ENCODE peak calls at places on chromosome 5, in ten cellular contexts. C is activated T-cell treated with anti-CD3 and anti-CD28 coated beads for 48 hours, Q is NCI-H748 treated with DMSO at 0.1 percent for 48 hours, D is left cardiac atrium, W is DMS 273 treated with DMSO at 0.1 percent for 48 hours, U is NCI-H1105 treated with DMSO at 0.1 percent for 48 hours, A is NCI-H510A, Z is right atrium auricular region, H is ELR, N is non-pigmented ciliary epithelial cell. M is an unnamed sample.

GRCh38 chr5:147748590-147748989 is 33.9 kb downstream of the JAKMIP2 start:
- DNase-seq in C (no peak), N (no peak), H (no peak), U (peak), Q (peak), A (peak), D (no peak), Z (no peak), W (no peak), M (no peak)

GRCh38 chr5:168481330-168481788 is 4.9 kb upstream of the RARS1 start:
- DNase-seq in U (no peak), Z (no peak), D (no peak), W (no peak), C (no peak), Q (no peak), A (no peak), H (no peak), N (no peak), M (no peak)

GRCh38 chr5:138944527-138945322 is 69.6 kb upstream of the LRRTM2 start:
- DNase-seq in A (no peak), U (no peak), H (no peak), Q (no peak), W (no peak), N (no peak), Z (no peak), D (no peak), C (no peak), M (no peak)

GRCh38 chr5:139850423-139851016 is 54.9 kb downstream of the PSD2 start:
- DNase-seq in D (no peak), Z (no peak), Q (no peak), N (no peak), U (no peak), W (no peak), H (no peak), A (no peak), C (no peak), M (no peak)

GRCh38 chr5:178432421-178433272 is 157.5 kb downstream of the COL23A1 start:
- DNase-seq in W (no peak), N (no peak), H (no peak), Z (peak), A (no peak), C (no peak), Q (no peak), D (no peak), U (no peak), M (peak)

GRCh38 chr5:173771058-173771742 is 116.9 kb upstream of the CPEB4 start:
- DNase-seq in W (no peak), Z (no peak), N (no peak), C (no peak), D (no peak), H (no peak), U (no peak), A (no peak), Q (no peak), M (no peak)

GRCh38 chr5:38509185-38509584 is 47.3 kb downstream of the LIFR start:
- DNase-seq in W (no peak), Z (no peak), N (peak), C (no peak), Q (no peak), U (no peak), H (peak), D (no peak), A (no peak), M (no peak)

GRCh38 chr5:36363101-36363500 is 61.4 kb upstream of the RANBP3L start:
- DNase-seq in D (no peak), A (no peak), W (peak), H (peak), C (no peak), N (no peak), Q (no peak), U (no peak), Z (no peak), M (no peak)

GRCh38 chr5:110441035-110441434 is 285.4 kb downstream of the TMEM232 start:
- DNase-seq in D (no peak), W (no peak), N (no peak), H (peak), C (no peak), Q (no peak), A (no peak), U (peak), Z (no peak), M (no peak)

GRCh38 chr5:927172-928015 is 34.7 kb downstream of the TRIP13 start:
- DNase-seq in U (no peak), H (no peak), W (no peak), N (no peak), Q (no peak), C (no peak), A (no peak), D (no peak), Z (no peak), M (no peak)

GRCh38 chr5:146965781-146966659 is 87.5 kb upstream of the PPP2R2B start:
- DNase-seq in D (peak), W (peak), H (peak), Q (peak), Z (peak), C (peak), N (peak), A (peak), U (peak), M (peak)

GRCh38 chr5:18394154-18394804 is 760.0 kb downstream of the TAF11L14 start:
- DNase-seq in H (peak), C (peak), D (peak), Q (peak), N (peak), U (peak), W (no peak), Z (no peak), A (peak), M (peak)

GRCh38 chr5:176780951-176781350 is 29.4 kb upstream of the UNC5A start:
- DNase-seq in A (no peak), W (no peak), D (peak), C (no peak), H (no peak), N (no peak), Q (peak), U (peak), Z (no peak), M (no peak)

GRCh38 chr5:60870857-60871256 is 26.8 kb upstream of the ELOVL7 start:
- DNase-seq in Z (no peak), D (no peak), A (no peak), U (no peak), Q (no peak), N (no peak), W (no peak), C (no peak), H (no peak), M (no peak)

GRCh38 chr5:124714910-124715309 is 31.5 kb downstream of the ZNF608 start:
- DNase-seq in W (no peak), U (no peak), Q (no peak), H (no peak), Z (no peak), N (no peak), C (no peak), A (no peak), D (no peak), M (no peak)

GRCh38 chr5:77599676-77600075 is 38.8 kb downstream of the OTP start:
- DNase-seq in A (no peak), C (no peak), Z (no peak), N (no peak), W (no peak), D (no peak), Q (no peak), U (no peak), H (no peak), M (no peak)

GRCh38 chr5:125890387-125890955 is 532.7 kb upstream of the GRAMD2B start:
- DNase-seq in W (no peak), D (no peak), A (no peak), N (no peak), U (no peak), C (no peak), Q (no peak), H (no peak), Z (no peak), M (no peak)

M was measured in stimulated activated naive CD8-positive, alpha-beta T cell treated with anti-CD3 and anti-CD28 coated beads, Interleukin-15, amount 100 ng/mL, for 72 hours.